ENCODE peak calls at places on chromosomes 1 and 21, in ten cellular contexts. One of them, this sample, is unnamed. For H3K36me3, the result is how much of the 10 kb centered on the place peaks cover.

GRCh38 chr1:183185941-183186490 is at the start of gene LAMC2:
- DNase-seq in GM23248: no peak
- DNase-seq in heart left ventricle: no peak
- DNase-seq in NT2/D1: peak
- DNase-seq in astrocyte: peak
- DNase-seq in neural progenitor cell: peak
- DNase-seq in WERI-Rb-1: no peak
- DNase-seq in CD8-positive, alpha-beta memory T cell: no peak
- DNase-seq in thoracic aorta: no peak
- DNase-seq in body of pancreas: peak
- DNase-seq in this sample: no peak

GRCh38 chr1:28813931-28814465 is 2.0 kb downstream of the OPRD1 start:
- DNase-seq in heart left ventricle: no peak
- DNase-seq in WERI-Rb-1: no peak
- DNase-seq in CD8-positive, alpha-beta memory T cell: no peak
- DNase-seq in neural progenitor cell: no peak
- DNase-seq in GM23248: no peak
- DNase-seq in NT2/D1: no peak
- DNase-seq in body of pancreas: no peak
- DNase-seq in thoracic aorta: no peak
- DNase-seq in astrocyte: no peak
- DNase-seq in this sample: no peak

GRCh38 chr1:86757272-86757984 is 53.1 kb downstream of the SH3GLB1 start:
- DNase-seq in thoracic aorta: no peak
- DNase-seq in CD8-positive, alpha-beta memory T cell: no peak
- DNase-seq in body of pancreas: no peak
- DNase-seq in GM23248: peak
- DNase-seq in NT2/D1: no peak
- DNase-seq in WERI-Rb-1: no peak
- DNase-seq in neural progenitor cell: no peak
- DNase-seq in heart left ventricle: no peak
- DNase-seq in astrocyte: peak
- DNase-seq in this sample: no peak

GRCh38 chr21:33362044-33362555 is 37.3 kb downstream of the IFNAR1 start:
- DNase-seq in body of pancreas: peak
- DNase-seq in GM23248: no peak
- DNase-seq in heart left ventricle: no peak
- DNase-seq in thoracic aorta: no peak
- DNase-seq in NT2/D1: peak
- DNase-seq in CD8-positive, alpha-beta memory T cell: peak
- DNase-seq in astrocyte: no peak
- DNase-seq in neural progenitor cell: peak
- DNase-seq in WERI-Rb-1: no peak
- DNase-seq in this sample: no peak

GRCh38 chr1:32223683-32224082 is 1.5 kb downstream of the EIF3I start:
- DNase-seq in CD8-positive, alpha-beta memory T cell: no peak
- DNase-seq in WERI-Rb-1: no peak
- DNase-seq in thoracic aorta: no peak
- DNase-seq in NT2/D1: no peak
- DNase-seq in neural progenitor cell: no peak
- DNase-seq in body of pancreas: no peak
- DNase-seq in GM23248: peak
- DNase-seq in heart left ventricle: no peak
- DNase-seq in astrocyte: no peak
- DNase-seq in this sample: no peak

GRCh38 chr1:78688701-78689100 is 39.1 kb downstream of the IFI44 start:
- DNase-seq in heart left ventricle: no peak
- DNase-seq in body of pancreas: no peak
- DNase-seq in thoracic aorta: no peak
- DNase-seq in WERI-Rb-1: no peak
- DNase-seq in GM23248: peak
- DNase-seq in NT2/D1: no peak
- DNase-seq in astrocyte: peak
- DNase-seq in neural progenitor cell: no peak
- DNase-seq in CD8-positive, alpha-beta memory T cell: no peak
- DNase-seq in this sample: no peak

GRCh38 chr1:36517019-36517387 is 34.3 kb upstream of the CSF3R start:
- DNase-seq in WERI-Rb-1: peak
- DNase-seq in thoracic aorta: no peak
- DNase-seq in NT2/D1: no peak
- DNase-seq in CD8-positive, alpha-beta memory T cell: no peak
- DNase-seq in astrocyte: no peak
- DNase-seq in neural progenitor cell: no peak
- DNase-seq in GM23248: peak
- DNase-seq in heart left ventricle: no peak
- DNase-seq in body of pancreas: no peak
- DNase-seq in this sample: no peak

GRCh38 chr1:28591708-28592313 is at the start of gene RAB42:
- DNase-seq in astrocyte: no peak
- DNase-seq in WERI-Rb-1: peak
- DNase-seq in CD8-positive, alpha-beta memory T cell: no peak
- DNase-seq in heart left ventricle: peak
- DNase-seq in body of pancreas: peak
- DNase-seq in neural progenitor cell: peak
- DNase-seq in NT2/D1: no peak
- DNase-seq in thoracic aorta: no peak
- DNase-seq in GM23248: peak
- DNase-seq in this sample: peak

GRCh38 chr1:231499148-231499763 is 29.2 kb upstream of the TSNAX start:
- DNase-seq in neural progenitor cell: no peak
- DNase-seq in CD8-positive, alpha-beta memory T cell: no peak
- DNase-seq in WERI-Rb-1: no peak
- DNase-seq in GM23248: no peak
- DNase-seq in body of pancreas: no peak
- DNase-seq in NT2/D1: no peak
- DNase-seq in astrocyte: no peak
- DNase-seq in heart left ventricle: no peak
- DNase-seq in thoracic aorta: no peak
- DNase-seq in this sample: no peak

DNA sequence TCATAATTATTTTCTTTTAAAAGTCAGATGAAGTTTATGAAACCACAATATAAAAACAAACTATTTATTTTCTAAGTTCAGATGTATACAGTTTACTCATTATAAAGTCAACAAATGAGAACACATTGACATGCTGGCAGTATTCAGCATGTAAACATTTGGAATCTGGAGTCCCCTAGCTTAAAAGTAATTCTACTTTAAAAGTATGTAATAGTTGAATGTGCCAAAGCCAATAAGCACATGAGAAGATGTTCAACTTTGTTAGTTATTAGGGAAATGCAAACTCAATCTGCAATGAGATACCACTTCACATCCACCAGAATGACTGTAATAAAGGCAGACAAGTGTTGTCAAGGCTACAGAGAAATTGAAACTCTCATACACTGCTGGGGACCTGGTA is 96.6 kb downstream of the RYR2 start:
- DNase-seq in heart left ventricle: no peak
- DNase-seq in GM23248: no peak
- DNase-seq in NT2/D1: no peak
- DNase-seq in body of pancreas: no peak
- DNase-seq in thoracic aorta: no peak
- DNase-seq in astrocyte: no peak
- DNase-seq in CD8-positive, alpha-beta memory T cell: no peak
- DNase-seq in WERI-Rb-1: no peak
- DNase-seq in neural progenitor cell: no peak
- DNase-seq in this sample: no peak
- H3K4me3 ChIP-seq in heart left ventricle: no peak
- H3K4me3 ChIP-seq in GM23248: no peak
- H3K4me3 ChIP-seq in NT2/D1: no peak
- H3K4me3 ChIP-seq in body of pancreas: no peak
- H3K4me3 ChIP-seq in thoracic aorta: no peak
- H3K4me3 ChIP-seq in astrocyte: no peak
- H3K4me3 ChIP-seq in CD8-positive, alpha-beta memory T cell: no peak
- H3K4me3 ChIP-seq in WERI-Rb-1: no peak
- H3K4me3 ChIP-seq in neural progenitor cell: no peak
- H3K4me3 ChIP-seq in this sample: no peak

GRCh38 chr1:193249187-193249586 is 62.8 kb upstream of the B3GALT2 start:
- DNase-seq in NT2/D1: no peak
- DNase-seq in GM23248: no peak
- DNase-seq in heart left ventricle: no peak
- DNase-seq in CD8-positive, alpha-beta memory T cell: no peak
- DNase-seq in astrocyte: no peak
- DNase-seq in neural progenitor cell: no peak
- DNase-seq in WERI-Rb-1: no peak
- DNase-seq in body of pancreas: no peak
- DNase-seq in thoracic aorta: no peak
- DNase-seq in this sample: no peak
- H3K36me3 ChIP-seq in NT2/D1: under half
- H3K36me3 ChIP-seq in GM23248: under half
- H3K36me3 ChIP-seq in heart left ventricle: under half
- H3K36me3 ChIP-seq in CD8-positive, alpha-beta memory T cell: under half
- H3K36me3 ChIP-seq in astrocyte: under half
- H3K36me3 ChIP-seq in neural progenitor cell: under half
- H3K36me3 ChIP-seq in WERI-Rb-1: under half
- H3K36me3 ChIP-seq in body of pancreas: under half
- H3K36me3 ChIP-seq in thoracic aorta: under half
- H3K36me3 ChIP-seq in this sample: under half

GRCh38 chr1:7886346-7886745 is 33.5 kb upstream of the UTS2 start:
- DNase-seq in body of pancreas: peak
- DNase-seq in WERI-Rb-1: no peak
- DNase-seq in thoracic aorta: no peak
- DNase-seq in CD8-positive, alpha-beta memory T cell: no peak
- DNase-seq in GM23248: no peak
- DNase-seq in astrocyte: peak
- DNase-seq in heart left ventricle: no peak
- DNase-seq in NT2/D1: no peak
- DNase-seq in neural progenitor cell: no peak
- DNase-seq in this sample: no peak
- H3K4me3 ChIP-seq in body of pancreas: no peak
- H3K4me3 ChIP-seq in WERI-Rb-1: no peak
- H3K4me3 ChIP-seq in thoracic aorta: peak
- H3K4me3 ChIP-seq in CD8-positive, alpha-beta memory T cell: no peak
- H3K4me3 ChIP-seq in GM23248: no peak
- H3K4me3 ChIP-seq in astrocyte: no peak
- H3K4me3 ChIP-seq in heart left ventricle: no peak
- H3K4me3 ChIP-seq in NT2/D1: no peak
- H3K4me3 ChIP-seq in neural progenitor cell: no peak
- H3K4me3 ChIP-seq in this sample: no peak

GRCh38 chr1:93871356-93871755 is 7.7 kb downstream of the DNTTIP2 start:
- DNase-seq in thoracic aorta: no peak
- DNase-seq in neural progenitor cell: no peak
- DNase-seq in WERI-Rb-1: no peak
- DNase-seq in heart left ventricle: no peak
- DNase-seq in body of pancreas: no peak
- DNase-seq in GM23248: no peak
- DNase-seq in astrocyte: no peak
- DNase-seq in CD8-positive, alpha-beta memory T cell: no peak
- DNase-seq in NT2/D1: no peak
- DNase-seq in this sample: no peak
- H3K36me3 ChIP-seq in thoracic aorta: under half
- H3K36me3 ChIP-seq in neural progenitor cell: under half
- H3K36me3 ChIP-seq in WERI-Rb-1: half or more
- H3K36me3 ChIP-seq in heart left ventricle: half or more
- H3K36me3 ChIP-seq in body of pancreas: under half
- H3K36me3 ChIP-seq in GM23248: half or more
- H3K36me3 ChIP-seq in astrocyte: half or more
- H3K36me3 ChIP-seq in CD8-positive, alpha-beta memory T cell: under half
- H3K36me3 ChIP-seq in NT2/D1: half or more
- H3K36me3 ChIP-seq in this sample: half or more

GRCh38 chr1:178540646-178541045 is 27.7 kb downstream of the TEX35 start:
- DNase-seq in WERI-Rb-1: peak
- DNase-seq in thoracic aorta: no peak
- DNase-seq in heart left ventricle: no peak
- DNase-seq in GM23248: peak
- DNase-seq in astrocyte: peak
- DNase-seq in neural progenitor cell: no peak
- DNase-seq in NT2/D1: no peak
- DNase-seq in body of pancreas: no peak
- DNase-seq in CD8-positive, alpha-beta memory T cell: no peak
- DNase-seq in this sample: no peak

GRCh38 chr1:178541829-178542553 is 29.1 kb downstream of the TEX35 start:
- DNase-seq in neural progenitor cell: peak
- DNase-seq in WERI-Rb-1: peak
- DNase-seq in CD8-positive, alpha-beta memory T cell: peak
- DNase-seq in astrocyte: no peak
- DNase-seq in heart left ventricle: peak
- DNase-seq in GM23248: peak
- DNase-seq in NT2/D1: peak
- DNase-seq in body of pancreas: peak
- DNase-seq in thoracic aorta: no peak
- DNase-seq in this sample: no peak

GRCh38 chr1:178540204-178540603 is 27.3 kb downstream of the TEX35 start:
- DNase-seq in WERI-Rb-1: no peak
- DNase-seq in thoracic aorta: no peak
- DNase-seq in GM23248: peak
- DNase-seq in heart left ventricle: no peak
- DNase-seq in CD8-positive, alpha-beta memory T cell: no peak
- DNase-seq in NT2/D1: no peak
- DNase-seq in body of pancreas: no peak
- DNase-seq in neural progenitor cell: no peak
- DNase-seq in astrocyte: no peak
- DNase-seq in this sample: no peak

GRCh38 chr1:178542554-178543290 is 29.8 kb downstream of the TEX35 start:
- DNase-seq in neural progenitor cell: peak
- DNase-seq in CD8-positive, alpha-beta memory T cell: peak
- DNase-seq in astrocyte: peak
- DNase-seq in GM23248: peak
- DNase-seq in thoracic aorta: no peak
- DNase-seq in body of pancreas: peak
- DNase-seq in heart left ventricle: peak
- DNase-seq in NT2/D1: peak
- DNase-seq in WERI-Rb-1: peak
- DNase-seq in this sample: peak

GRCh38 chr1:178541396-178541795 is 28.5 kb downstream of the TEX35 start:
- DNase-seq in thoracic aorta: no peak
- DNase-seq in WERI-Rb-1: no peak
- DNase-seq in astrocyte: no peak
- DNase-seq in NT2/D1: no peak
- DNase-seq in body of pancreas: no peak
- DNase-seq in CD8-positive, alpha-beta memory T cell: no peak
- DNase-seq in neural progenitor cell: no peak
- DNase-seq in GM23248: no peak
- DNase-seq in heart left ventricle: no peak
- DNase-seq in this sample: no peak
- H3K4me3 ChIP-seq in thoracic aorta: peak
- H3K4me3 ChIP-seq in WERI-Rb-1: no peak
- H3K4me3 ChIP-seq in astrocyte: no peak
- H3K4me3 ChIP-seq in NT2/D1: no peak
- H3K4me3 ChIP-seq in body of pancreas: no peak
- H3K4me3 ChIP-seq in CD8-positive, alpha-beta memory T cell: no peak
- H3K4me3 ChIP-seq in neural progenitor cell: peak
- H3K4me3 ChIP-seq in GM23248: peak
- H3K4me3 ChIP-seq in heart left ventricle: peak
- H3K4me3 ChIP-seq in this sample: no peak

DNA sequence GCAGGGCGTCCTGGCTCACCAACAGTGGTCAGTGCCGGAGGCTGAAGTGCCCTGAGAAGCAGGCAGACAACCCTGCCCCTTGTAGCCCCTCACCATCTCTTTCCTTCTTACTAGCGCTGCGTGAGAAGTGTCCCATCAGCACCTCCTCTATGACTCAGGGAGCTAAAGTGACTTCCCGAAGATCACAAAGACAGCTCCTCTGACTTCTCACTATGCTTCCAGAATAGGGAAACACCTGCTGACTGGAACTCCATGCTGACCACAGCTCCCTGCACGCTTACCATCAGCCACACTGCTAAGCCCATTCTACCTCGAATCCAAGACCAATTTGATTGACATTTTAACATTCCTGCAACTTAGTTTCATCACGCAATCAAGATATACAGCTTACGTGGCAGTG is 92.8 kb downstream of the JAK1 start:
- DNase-seq in WERI-Rb-1: no peak
- DNase-seq in CD8-positive, alpha-beta memory T cell: no peak
- DNase-seq in astrocyte: no peak
- DNase-seq in GM23248: no peak
- DNase-seq in neural progenitor cell: no peak
- DNase-seq in body of pancreas: no peak
- DNase-seq in NT2/D1: no peak
- DNase-seq in heart left ventricle: no peak
- DNase-seq in thoracic aorta: no peak
- DNase-seq in this sample: no peak
- H3K36me3 ChIP-seq in WERI-Rb-1: under half
- H3K36me3 ChIP-seq in CD8-positive, alpha-beta memory T cell: half or more
- H3K36me3 ChIP-seq in astrocyte: under half
- H3K36me3 ChIP-seq in GM23248: under half
- H3K36me3 ChIP-seq in neural progenitor cell: under half
- H3K36me3 ChIP-seq in body of pancreas: under half
- H3K36me3 ChIP-seq in NT2/D1: half or more
- H3K36me3 ChIP-seq in heart left ventricle: half or more
- H3K36me3 ChIP-seq in thoracic aorta: under half
- H3K36me3 ChIP-seq in this sample: under half

This sample was measured in gastrocnemius medialis.